ENCODE peak calls at places on chromosomes 11 and 22, in five cellular contexts. J is HCT116; E is astrocyte of the spinal cord; L is CD8-positive, alpha-beta T cell; O is adrenal gland. P is an unnamed sample.

GRCh38 chr22:42960146-42960509 is 54.8 kb downstream of the PACSIN2 start:
- DNase-seq in J (no peak), E (no peak), O (no peak), L (no peak), P (no peak)

GRCh38 chr11:128328955-128329551 is 258.3 kb downstream of the ETS1 start:
- DNase-seq in L (peak; percentile 72), J (no peak), E (no peak), O (peak; percentile 44), P (no peak)

GRCh38 chr11:75582935-75583709 is 21.1 kb downstream of the SERPINH1 start:
- DNase-seq in L (peak; percentile 66), E (peak; percentile 69), J (no peak), O (peak; percentile 76), P (peak; percentile 53)

GRCh38 chr11:118646393-118646792 is 33.1 kb downstream of the TREH start:
- DNase-seq in O (no peak), E (no peak), J (no peak), L (no peak), P (no peak)

GRCh38 chr22:42863349-42863911 is 6.4 kb upstream of the ARFGAP3 start:
- DNase-seq in E (peak; percentile 95), L (no peak), J (peak; percentile 43), O (no peak), P (no peak)

GRCh38 chr22:41742918-41743317 is 43.6 kb downstream of the MEI1 start:
- DNase-seq in E (no peak), J (no peak), O (no peak), L (no peak), P (no peak)

GRCh38 chr22:35045451-35045850 is 20.5 kb upstream of the ISX start:
- DNase-seq in J (no peak), O (no peak), E (no peak), L (no peak), P (no peak)

GRCh38 chr11:34492806-34493414 is 20.7 kb downstream of the ELF5 start:
- DNase-seq in O (peak; percentile 57), L (no peak), E (peak; percentile 69), J (peak; percentile 60), P (peak; percentile 56)

GRCh38 chr11:75264971-75265370 is 24.4 kb downstream of the TPBGL start:
- DNase-seq in E (no peak), J (no peak), O (no peak), L (no peak), P (no peak)

GRCh38 chr11:72683782-72684200 is 9.6 kb upstream of the PDE2A start:
- DNase-seq in L (peak; percentile 59), E (peak; percentile 43), J (no peak), O (peak; percentile 56), P (peak; percentile 62)

GRCh38 chr11:829116-829945 is 1.6 kb downstream of the CRACR2B start:
- DNase-seq in O (no peak), L (no peak), J (no peak), E (no peak), P (no peak)

GRCh38 chr22:40898850-40899357 is 37.0 kb upstream of the DNAJB7 start:
- DNase-seq in E (peak; percentile 72), O (no peak), L (no peak), J (peak; percentile 23), P (no peak)

GRCh38 chr11:31788066-31788465 is 23.1 kb downstream of the PAX6 start:
- DNase-seq in O (no peak), L (no peak), E (no peak), J (no peak), P (no peak)

GRCh38 chr11:67045314-67045713 is 11.3 kb upstream of the RHOD start:
- DNase-seq in O (peak; percentile 93), E (peak; percentile 95), L (no peak), J (peak; percentile 64), P (no peak)
- TF ChIP-seq CTCF in O (no peak), E (peak; percentile 41), L (no peak), J (no peak), P (no peak)

GRCh38 chr11:45021692-45022130 is 71.0 kb upstream of the TP53I11 start:
- DNase-seq in J (no peak), L (no peak), O (peak; percentile 21), E (no peak), P (no peak)
- TF ChIP-seq CTCF in J (no peak), L (no peak), O (no peak), E (no peak), P (no peak)

DNA sequence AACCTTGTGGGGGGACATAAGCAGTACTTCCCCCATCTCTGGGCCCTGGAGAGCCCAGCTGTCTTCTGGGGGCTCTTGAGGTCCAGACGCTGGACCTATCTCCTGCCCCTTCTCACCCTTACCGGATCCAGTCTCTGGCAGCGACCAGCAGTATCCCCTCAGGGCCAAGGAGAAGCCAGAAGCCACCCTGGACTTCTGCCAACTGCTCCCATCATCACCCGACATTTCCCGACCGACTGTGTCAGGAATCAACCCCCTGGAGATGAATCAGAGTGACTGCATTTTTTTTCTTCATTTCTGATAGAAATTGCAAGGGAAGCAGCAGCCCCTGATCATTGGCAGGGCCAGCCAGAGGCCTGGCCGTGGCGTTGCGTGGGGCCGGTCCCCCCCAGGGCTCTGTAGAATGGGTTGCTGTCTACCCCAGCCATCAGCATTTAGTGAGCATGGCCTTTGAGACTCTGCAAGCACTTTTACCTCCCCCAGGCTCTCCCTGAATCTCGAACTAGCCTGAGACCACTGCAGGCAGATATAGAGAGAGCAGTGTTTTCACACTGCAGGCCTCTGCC is 5.2 kb upstream of the LIF start:
- DNase-seq in J (no peak), E (peak; percentile 55), O (no peak), L (no peak), P (no peak)
- TF ChIP-seq CTCF in J (no peak), E (no peak), O (no peak), L (no peak), P (no peak)

GRCh38 chr11:66845876-66846212 is 2.6 kb downstream of the RCE1 start:
- DNase-seq in J (no peak), L (no peak), O (no peak), E (no peak), P (no peak)
- TF ChIP-seq CTCF in J (no peak), L (no peak), O (no peak), E (no peak), P (no peak)

GRCh38 chr22:32389685-32390084 is 22.4 kb downstream of the RTCB start:
- DNase-seq in O (peak; percentile 27), L (no peak), E (peak; percentile 15), J (no peak), P (no peak)
- TF ChIP-seq CTCF in O (no peak), L (no peak), E (peak; percentile 65), J (peak; percentile 57), P (peak; percentile 39)

GRCh38 chr22:27697888-27698287 is 103.7 kb downstream of the MN1 start:
- DNase-seq in O (no peak), E (no peak), J (no peak), L (no peak), P (no peak)

GRCh38 chr22:27690596-27690995 is 111.0 kb downstream of the MN1 start:
- DNase-seq in L (no peak), J (no peak), O (no peak), E (no peak), P (no peak)

GRCh38 chr22:27689664-27690063 is 111.9 kb downstream of the MN1 start:
- DNase-seq in E (no peak), O (no peak), L (no peak), J (no peak), P (no peak)

GRCh38 chr22:27687984-27688545 is 113.5 kb downstream of the MN1 start:
- DNase-seq in J (no peak), L (no peak), O (no peak), E (no peak), P (no peak)

GRCh38 chr22:27692243-27692642 is 109.3 kb downstream of the MN1 start:
- DNase-seq in O (no peak), E (no peak), J (no peak), L (no peak), P (no peak)
- TF ChIP-seq CTCF in O (no peak), E (no peak), J (no peak), L (no peak), P (no peak)

GRCh38 chr11:119728226-119728626 is 774 bp downstream of the NECTIN1 start:
- DNase-seq in E (no peak), L (no peak), O (no peak), J (no peak), P (no peak)

GRCh38 chr11:119730789-119731386 is 1.9 kb upstream of the NECTIN1 start:
- DNase-seq in O (no peak), E (no peak), J (no peak), L (no peak), P (no peak)

GRCh38 chr11:119730347-119730613 is 1.3 kb upstream of the NECTIN1 start:
- DNase-seq in J (no peak), L (no peak), O (no peak), E (no peak), P (no peak)

GRCh38 chr11:119728651-119729580 is at the start of gene NECTIN1:
- DNase-seq in E (peak; percentile 85), L (peak; percentile 84), J (peak; percentile 60), O (peak; percentile 90), P (peak; percentile 89)

GRCh38 chr11:119729581-119730346 is 764 bp upstream of the NECTIN1 start:
- DNase-seq in O (peak; percentile 71), L (no peak), E (no peak), J (peak; percentile 32), P (peak; percentile 73)
- TF ChIP-seq CTCF in O (no peak), L (peak; percentile 62), E (no peak), J (no peak), P (peak; percentile 60)

P was measured in dorsolateral prefrontal cortex.